ENCODE peak calls at places on chromosomes 2 and 18, in nine cellular contexts. X, T, Z, O, M, F, A, W and S are unnamed samples.

GRCh38 chr2:230690439-230690838 is 22.2 kb upstream of the CAB39 start:
- DNase-seq in X (peak; percentile 77), T (peak; percentile 71), Z (no peak), O (peak; percentile 51), M (no peak), F (peak; percentile 33), A (no peak), W (no peak), S (no peak)

GRCh38 chr2:222506230-222506934 is 82.0 kb downstream of the SGPP2 start:
- DNase-seq in X (no peak), T (no peak), Z (no peak), O (no peak), M (no peak), F (no peak), A (no peak), W (no peak), S (no peak)

GRCh38 chr2:100799701-100800100 is 20.2 kb upstream of the NPAS2 start:
- DNase-seq in X (no peak), T (no peak), Z (no peak), O (no peak), M (no peak), F (no peak), A (no peak), W (no peak), S (no peak)

GRCh38 chr2:238839428-238839827 is 8.5 kb upstream of the TWIST2 start:
- DNase-seq in X (no peak), T (no peak), Z (no peak), O (no peak), M (no peak), F (no peak), A (no peak), W (no peak), S (no peak)

GRCh38 chr18:24685232-24685959 is 225.0 kb downstream of the HRH4 start:
- DNase-seq in X (no peak), T (no peak), Z (no peak), O (no peak), M (no peak), F (no peak), A (no peak), W (no peak), S (no peak)

GRCh38 chr2:148455791-148456190 is 188.8 kb upstream of the EPC2 start:
- DNase-seq in X (no peak), T (no peak), Z (no peak), O (no peak), M (no peak), F (no peak), A (no peak), W (no peak), S (no peak)

GRCh38 chr2:10084567-10084910 is 4.3 kb upstream of the CYS1 start:
- DNase-seq in X (no peak), T (no peak), Z (no peak), O (no peak), M (no peak), F (no peak), A (no peak), W (no peak), S (no peak)

GRCh38 chr2:119408221-119408619 is 23.4 kb upstream of the TMEM37 start:
- DNase-seq in X (no peak), T (no peak), Z (no peak), O (no peak), M (no peak), F (no peak), A (no peak), W (peak; percentile 38), S (no peak)

GRCh38 chr18:61833978-61834377 is 58.8 kb downstream of the RNF152 start:
- DNase-seq in X (no peak), T (no peak), Z (no peak), O (no peak), M (no peak), F (no peak), A (no peak), W (no peak), S (no peak)

GRCh38 chr18:61840324-61840723 is 52.5 kb downstream of the RNF152 start:
- DNase-seq in X (no peak), T (no peak), Z (no peak), O (no peak), M (no peak), F (no peak), A (no peak), W (no peak), S (no peak)

GRCh38 chr18:61841709-61842108 is 51.1 kb downstream of the RNF152 start:
- DNase-seq in X (no peak), T (no peak), Z (no peak), O (no peak), M (no peak), F (no peak), A (no peak), W (no peak), S (no peak)

GRCh38 chr18:61842146-61842545 is 50.7 kb downstream of the RNF152 start:
- DNase-seq in X (no peak), T (no peak), Z (no peak), O (no peak), M (no peak), F (no peak), A (no peak), W (no peak), S (no peak)

GRCh38 chr18:61838521-61838920 is 54.3 kb downstream of the RNF152 start:
- DNase-seq in X (no peak), T (no peak), Z (no peak), O (no peak), M (no peak), F (no peak), A (no peak), W (no peak), S (no peak)
- TF ChIP-seq CTCF in X (no peak), T (no peak), Z (no peak), O (no peak), M (no peak), F (no peak), A (no peak), W (no peak), S (no peak)

GRCh38 chr2:165373322-165374025 is 96.0 kb upstream of the CSRNP3 start:
- DNase-seq in X (no peak), T (no peak), Z (no peak), O (no peak), M (no peak), F (no peak), A (no peak), W (no peak), S (no peak)

GRCh38 chr2:165382362-165382761 is 87.1 kb upstream of the CSRNP3 start:
- DNase-seq in X (no peak), T (no peak), Z (no peak), O (no peak), M (no peak), F (no peak), A (no peak), W (no peak), S (no peak)

GRCh38 chr2:165371356-165371755 is 98.1 kb upstream of the CSRNP3 start:
- DNase-seq in X (no peak), T (no peak), Z (no peak), O (no peak), M (no peak), F (peak; percentile 36), A (no peak), W (no peak), S (no peak)

DNA sequence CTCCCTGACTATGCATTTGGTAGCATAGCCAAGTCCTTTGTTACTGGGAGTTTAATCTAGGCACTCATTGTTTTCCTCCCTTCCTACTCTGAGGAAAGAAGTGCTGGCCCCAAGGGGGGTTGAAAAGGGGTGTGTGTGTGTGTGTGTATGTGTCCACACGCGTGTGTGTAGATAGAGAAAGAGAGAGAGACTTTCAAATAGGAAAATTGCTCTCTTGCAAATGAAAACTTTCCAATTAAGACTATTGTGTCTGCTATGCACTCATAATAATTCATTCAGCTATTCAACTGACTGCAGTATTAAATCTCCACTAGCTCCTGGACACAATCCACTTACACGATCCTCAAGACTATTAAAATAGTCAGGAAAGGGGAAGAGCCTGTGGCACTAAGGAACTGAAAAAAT is 92.9 kb upstream of the CSRNP3 start:
- DNase-seq in X (no peak), T (no peak), Z (no peak), O (no peak), M (no peak), F (no peak), A (no peak), W (no peak), S (no peak)
- H3K4me1 ChIP-seq in X (no peaks in the 10 kb centered on the region), T (no peaks in the 10 kb centered on the region), Z (peaks cover 17% of the 10 kb centered on the region), O (no peaks in the 10 kb centered on the region), M (no peaks in the 10 kb centered on the region), F (no peaks in the 10 kb centered on the region), A (no peaks in the 10 kb centered on the region), W (peaks cover 6% of the 10 kb centered on the region), S (no peaks in the 10 kb centered on the region)

GRCh38 chr2:7697052-7697451 is 779.8 kb downstream of the RNF144A start:
- DNase-seq in X (no peak), T (no peak), Z (no peak), O (no peak), M (no peak), F (no peak), A (no peak), W (no peak), S (peak; percentile 16)
- TF ChIP-seq CTCF in X (no peak), T (no peak), Z (no peak), O (no peak), M (no peak), F (no peak), A (no peak), W (no peak), S (peak; percentile 45)

GRCh38 chr2:110106642-110107041 is 9.0 kb downstream of the MALL start:
- DNase-seq in X (no peak), T (no peak), Z (no peak), O (peak; percentile 26), M (peak; percentile 76), F (peak; percentile 82), A (no peak), W (no peak), S (no peak)

GRCh38 chr2:110105183-110105582 is 10.4 kb downstream of the MALL start:
- DNase-seq in X (no peak), T (no peak), Z (no peak), O (no peak), M (no peak), F (no peak), A (no peak), W (no peak), S (no peak)

GRCh38 chr2:110104025-110104771 is 11.4 kb downstream of the MALL start:
- DNase-seq in X (no peak), T (no peak), Z (no peak), O (no peak), M (no peak), F (peak; percentile 62), A (no peak), W (no peak), S (no peak)

GRCh38 chr2:110105608-110106467 is 9.8 kb downstream of the MALL start:
- DNase-seq in X (no peak), T (no peak), Z (no peak), O (peak; percentile 73), M (peak; percentile 67), F (peak; percentile 99), A (peak; percentile 76), W (peak; percentile 69), S (no peak)

DNA sequence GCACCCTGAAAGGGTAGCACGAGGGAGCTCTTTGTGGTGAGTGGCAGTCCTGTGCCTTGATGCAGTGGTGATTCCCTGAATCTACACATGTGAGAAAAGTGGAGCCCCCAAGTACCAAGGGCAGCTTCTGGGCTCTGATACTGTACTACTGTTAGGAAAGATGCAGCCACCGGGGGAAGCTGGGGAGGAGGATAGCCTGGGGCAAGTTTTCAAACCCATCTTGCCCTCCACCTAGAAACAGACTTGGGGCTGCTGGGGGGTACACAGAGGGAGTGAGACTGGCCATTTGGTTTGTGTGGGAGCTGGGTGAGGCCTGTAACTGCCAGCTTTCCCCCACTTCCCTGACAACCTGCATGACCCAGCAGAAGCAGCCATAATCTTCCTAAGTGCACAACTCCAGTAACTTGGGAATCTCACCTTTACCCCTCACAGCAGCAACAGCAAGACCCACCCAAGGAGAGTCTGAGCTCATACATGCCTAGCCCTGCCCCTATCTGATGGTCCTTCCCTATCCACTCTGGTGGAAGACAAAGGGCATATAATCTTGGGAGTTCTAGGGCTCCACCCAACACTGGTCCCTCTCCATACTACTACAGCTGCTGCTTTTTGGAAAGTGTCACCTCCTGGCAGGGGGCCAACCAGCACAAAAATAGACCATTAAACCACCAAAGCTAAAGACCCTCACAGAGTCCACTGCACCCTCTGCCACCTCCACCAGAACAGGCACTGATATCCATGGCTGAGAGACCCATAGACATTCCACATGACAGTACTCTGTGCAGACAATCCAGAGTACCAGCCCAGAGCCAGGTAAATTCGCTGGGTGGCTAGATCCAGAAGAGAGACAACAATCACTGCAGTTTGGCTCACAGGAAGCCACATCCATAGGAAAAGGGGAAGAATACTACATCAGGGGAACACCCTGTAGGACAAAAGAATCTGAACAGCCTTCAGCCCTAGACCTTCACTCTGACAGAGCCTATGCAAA is 8.2 kb downstream of the MALL start:
- DNase-seq in X (no peak), T (no peak), Z (no peak), O (peak; percentile 62), M (no peak), F (peak; percentile 38), A (no peak), W (no peak), S (no peak)
- H3K4me1 ChIP-seq in X (no peaks in the 10 kb centered on the region), T (no peaks in the 10 kb centered on the region), Z (peaks cover under 1% of the 10 kb centered on the region), O (peaks cover 27% of the 10 kb centered on the region), M (no peaks in the 10 kb centered on the region), F (peaks cover 73% of the 10 kb centered on the region), A (peaks cover 9% of the 10 kb centered on the region), W (peaks cover 21% of the 10 kb centered on the region), S (no peaks in the 10 kb centered on the region)